ENCODE peak calls at places on chromosome 3, in four cellular contexts. One of them, this sample, is unnamed.

GRCh38 chr3:193960485-193961172 is 175.3 kb upstream of the HES1 start:
- DNase-seq in IMR-90: no peak
- DNase-seq in H1: no peak
- DNase-seq in mesendoderm: no peak
- DNase-seq in this sample: no peak

GRCh38 chr3:79039192-79039591 is 728.6 kb downstream of the ROBO1 start:
- DNase-seq in mesendoderm: no peak
- DNase-seq in IMR-90: peak
- DNase-seq in H1: no peak
- DNase-seq in this sample: no peak

GRCh38 chr3:166451997-166452396 is 614.8 kb upstream of the BCHE start:
- DNase-seq in mesendoderm: no peak
- DNase-seq in IMR-90: no peak
- DNase-seq in H1: no peak
- DNase-seq in this sample: no peak

GRCh38 chr3:22360977-22361376 is 610.0 kb upstream of the ZNF385D start:
- DNase-seq in H1: no peak
- DNase-seq in mesendoderm: no peak
- DNase-seq in IMR-90: no peak
- DNase-seq in this sample: no peak

GRCh38 chr3:114892880-114893279 is 254.2 kb downstream of the ZBTB20 start:
- DNase-seq in H1: no peak
- DNase-seq in mesendoderm: no peak
- DNase-seq in IMR-90: no peak
- DNase-seq in this sample: no peak

GRCh38 chr3:72247126-72247525 is 462.2 kb upstream of the PROK2 start:
- DNase-seq in H1: no peak
- DNase-seq in mesendoderm: no peak
- DNase-seq in IMR-90: no peak
- DNase-seq in this sample: no peak

GRCh38 chr3:49840371-49840770 is 16.0 kb downstream of the TRAIP start:
- DNase-seq in mesendoderm: no peak
- DNase-seq in H1: no peak
- DNase-seq in IMR-90: no peak
- DNase-seq in this sample: no peak

GRCh38 chr3:6827453-6827852 is 33.5 kb upstream of the GRM7 start:
- DNase-seq in H1: no peak
- DNase-seq in IMR-90: no peak
- DNase-seq in mesendoderm: no peak
- DNase-seq in this sample: no peak

GRCh38 chr3:182259579-182259978 is 533.7 kb upstream of the ATP11B start:
- DNase-seq in H1: no peak
- DNase-seq in IMR-90: no peak
- DNase-seq in mesendoderm: no peak
- DNase-seq in this sample: peak

GRCh38 chr3:69353492-69353891 is 32.4 kb downstream of the FRMD4B start:
- DNase-seq in H1: no peak
- DNase-seq in IMR-90: no peak
- DNase-seq in mesendoderm: no peak
- DNase-seq in this sample: no peak

GRCh38 chr3:16369247-16369646 is 104.2 kb downstream of the OXNAD1 start:
- DNase-seq in H1: no peak
- DNase-seq in mesendoderm: peak
- DNase-seq in IMR-90: no peak
- DNase-seq in this sample: no peak

GRCh38 chr3:67349551-67350174 is 304.7 kb downstream of the SUCLG2 start:
- DNase-seq in H1: no peak
- DNase-seq in mesendoderm: no peak
- DNase-seq in IMR-90: peak
- DNase-seq in this sample: no peak

GRCh38 chr3:62462097-62462789 is 88.9 kb upstream of the FEZF2 start:
- DNase-seq in H1: no peak
- DNase-seq in IMR-90: no peak
- DNase-seq in mesendoderm: no peak
- DNase-seq in this sample: no peak

GRCh38 chr3:2156244-2156847 is 57.7 kb downstream of the CNTN4 start:
- DNase-seq in H1: no peak
- DNase-seq in IMR-90: no peak
- DNase-seq in mesendoderm: peak
- DNase-seq in this sample: peak

GRCh38 chr3:62128028-62128427 is 245.3 kb downstream of the FEZF2 start:
- DNase-seq in H1: no peak
- DNase-seq in mesendoderm: no peak
- DNase-seq in IMR-90: no peak
- DNase-seq in this sample: no peak

GRCh38 chr3:30516238-30516637 is 90.2 kb upstream of the TGFBR2 start:
- DNase-seq in H1: no peak
- DNase-seq in IMR-90: peak
- DNase-seq in mesendoderm: no peak
- DNase-seq in this sample: no peak

GRCh38 chr3:115071122-115071521 is 76.0 kb downstream of the ZBTB20 start:
- DNase-seq in mesendoderm: no peak
- DNase-seq in H1: no peak
- DNase-seq in IMR-90: no peak
- DNase-seq in this sample: no peak

GRCh38 chr3:10555263-10555662 is 49.9 kb upstream of the ATP2B2 start:
- DNase-seq in H1: no peak
- DNase-seq in mesendoderm: peak
- DNase-seq in IMR-90: no peak
- DNase-seq in this sample: peak

GRCh38 chr3:108552267-108553159 is 36.7 kb downstream of the CIP2A start:
- DNase-seq in IMR-90: peak
- DNase-seq in mesendoderm: peak
- DNase-seq in H1: no peak
- DNase-seq in this sample: no peak

GRCh38 chr3:2301361-2301760 is 202.7 kb downstream of the CNTN4 start:
- DNase-seq in H1: no peak
- DNase-seq in IMR-90: no peak
- DNase-seq in mesendoderm: no peak
- DNase-seq in this sample: no peak

GRCh38 chr3:194986208-194987043 is 284.5 kb downstream of the XXYLT1 start:
- DNase-seq in H1: no peak
- DNase-seq in mesendoderm: no peak
- DNase-seq in IMR-90: no peak
- DNase-seq in this sample: no peak

GRCh38 chr3:124277516-124277890 is 285.6 kb upstream of the ROPN1 start:
- DNase-seq in mesendoderm: no peak
- DNase-seq in IMR-90: peak
- DNase-seq in H1: no peak
- DNase-seq in this sample: no peak

GRCh38 chr3:182327196-182327681 is 466.1 kb upstream of the ATP11B start:
- DNase-seq in IMR-90: no peak
- DNase-seq in H1: no peak
- DNase-seq in mesendoderm: no peak
- DNase-seq in this sample: peak

GRCh38 chr3:79521221-79521848 is 246.5 kb downstream of the ROBO1 start:
- DNase-seq in mesendoderm: peak
- DNase-seq in IMR-90: peak
- DNase-seq in H1: no peak
- DNase-seq in this sample: no peak

GRCh38 chr3:172982731-172983364 is 158.2 kb downstream of the SPATA16 start:
- DNase-seq in H1: no peak
- DNase-seq in IMR-90: no peak
- DNase-seq in mesendoderm: peak
- DNase-seq in this sample: no peak

GRCh38 chr3:141308588-141309218 is 59.6 kb upstream of the ZBTB38 start:
- DNase-seq in IMR-90: peak
- DNase-seq in mesendoderm: peak
- DNase-seq in H1: peak
- DNase-seq in this sample: peak

GRCh38 chr3:139388961-139389551 is 391 bp downstream of the COPB2 start:
- DNase-seq in mesendoderm: no peak
- DNase-seq in IMR-90: no peak
- DNase-seq in H1: no peak
- DNase-seq in this sample: no peak

GRCh38 chr3:69066121-69066520 is 14.0 kb upstream of the TMF1 start:
- DNase-seq in H1: no peak
- DNase-seq in mesendoderm: no peak
- DNase-seq in IMR-90: no peak
- DNase-seq in this sample: no peak

GRCh38 chr3:135125171-135125801 is 330.2 kb downstream of the EPHB1 start:
- DNase-seq in IMR-90: peak
- DNase-seq in mesendoderm: peak
- DNase-seq in H1: no peak
- DNase-seq in this sample: no peak

GRCh38 chr3:194296448-194296831 is 54.7 kb downstream of the CPN2 start:
- DNase-seq in IMR-90: peak
- DNase-seq in mesendoderm: peak
- DNase-seq in H1: no peak
- DNase-seq in this sample: peak

GRCh38 chr3:71680588-71680987 is 44.6 kb downstream of the EIF4E3 start:
- DNase-seq in IMR-90: peak
- DNase-seq in H1: no peak
- DNase-seq in mesendoderm: no peak
- DNase-seq in this sample: no peak

DNA sequence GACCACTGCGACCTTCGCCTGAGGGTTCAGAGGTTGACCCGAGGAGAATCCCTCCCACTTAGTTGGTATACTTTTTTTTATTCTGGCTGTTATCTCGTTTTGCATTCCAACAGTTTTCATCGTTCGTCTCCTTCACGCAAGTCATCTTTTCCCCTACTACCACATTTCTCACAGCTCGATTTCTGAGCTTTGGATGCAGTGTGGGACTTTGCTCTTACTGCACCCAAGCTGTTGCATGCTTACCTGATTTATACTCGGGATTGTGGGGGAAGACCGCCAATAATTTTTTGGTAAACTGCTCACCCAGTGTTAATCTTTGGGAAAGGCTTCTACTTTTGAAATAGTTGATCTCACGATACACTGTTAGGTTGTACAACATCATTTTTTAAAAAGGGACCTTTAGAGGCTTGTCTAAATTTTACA is 700 bp downstream of the TBC1D23 start:
- DNase-seq in H1: no peak
- DNase-seq in mesendoderm: no peak
- DNase-seq in IMR-90: no peak
- DNase-seq in this sample: no peak
- H3K56ac ChIP-seq in H1: peak
- H3K56ac ChIP-seq in mesendoderm: peak
- H3K56ac ChIP-seq in IMR-90: peak
- H3K56ac ChIP-seq in this sample: no peak

DNA sequence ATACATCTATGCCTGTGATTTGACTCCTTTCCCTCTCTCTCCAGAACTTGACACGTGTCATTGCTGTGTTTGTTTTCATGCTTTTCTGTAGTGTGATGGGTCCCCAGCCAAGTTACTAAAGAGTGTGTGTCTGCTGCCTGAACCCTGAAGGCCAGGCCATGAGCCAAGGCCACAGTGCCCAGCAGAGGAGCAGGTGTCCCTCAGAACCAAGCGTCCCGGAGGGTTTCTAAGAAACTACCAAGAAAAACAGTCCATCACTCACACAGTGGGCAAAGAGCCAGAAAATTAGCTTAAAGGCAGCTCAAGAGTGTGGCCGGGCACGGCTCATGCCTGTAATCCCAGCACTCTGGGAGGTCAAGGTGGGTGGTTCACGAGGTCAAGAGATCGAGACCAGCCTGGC is 35.2 kb downstream of the FBXO45 start:
- DNase-seq in mesendoderm: no peak
- DNase-seq in IMR-90: no peak
- DNase-seq in H1: no peak
- DNase-seq in this sample: no peak
- H3K56ac ChIP-seq in mesendoderm: no peak
- H3K56ac ChIP-seq in IMR-90: no peak
- H3K56ac ChIP-seq in H1: no peak
- H3K56ac ChIP-seq in this sample: no peak

GRCh38 chr3:176347424-176348146 is 849.7 kb downstream of the TBL1XR1 start:
- DNase-seq in mesendoderm: no peak
- DNase-seq in IMR-90: no peak
- DNase-seq in H1: no peak
- DNase-seq in this sample: no peak
- H3K56ac ChIP-seq in mesendoderm: no peak
- H3K56ac ChIP-seq in IMR-90: no peak
- H3K56ac ChIP-seq in H1: no peak
- H3K56ac ChIP-seq in this sample: no peak

DNA sequence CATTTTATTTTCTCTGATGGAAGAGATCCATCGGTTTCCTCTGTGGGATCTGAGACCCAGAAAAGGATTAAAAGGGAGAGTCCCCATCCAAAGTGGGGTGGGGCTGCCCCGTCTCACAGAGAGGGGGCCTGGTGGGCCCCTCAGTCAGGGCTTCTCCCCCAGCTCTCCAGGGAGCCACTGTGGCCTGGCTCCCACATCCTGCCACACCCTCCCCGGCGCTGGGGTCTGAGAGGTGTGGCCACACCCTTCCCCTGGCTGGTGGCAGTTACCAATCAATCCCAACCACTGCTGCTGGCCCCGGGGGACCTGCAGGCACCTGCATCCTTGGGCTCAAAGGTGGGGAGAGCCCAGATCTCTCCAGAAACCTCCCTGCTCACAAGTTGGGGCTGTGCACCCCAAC is 161.8 kb upstream of the IQSEC1 start:
- DNase-seq in H1: no peak
- DNase-seq in IMR-90: no peak
- DNase-seq in mesendoderm: no peak
- DNase-seq in this sample: no peak
- H3K56ac ChIP-seq in H1: no peak
- H3K56ac ChIP-seq in IMR-90: no peak
- H3K56ac ChIP-seq in mesendoderm: no peak
- H3K56ac ChIP-seq in this sample: no peak

DNA sequence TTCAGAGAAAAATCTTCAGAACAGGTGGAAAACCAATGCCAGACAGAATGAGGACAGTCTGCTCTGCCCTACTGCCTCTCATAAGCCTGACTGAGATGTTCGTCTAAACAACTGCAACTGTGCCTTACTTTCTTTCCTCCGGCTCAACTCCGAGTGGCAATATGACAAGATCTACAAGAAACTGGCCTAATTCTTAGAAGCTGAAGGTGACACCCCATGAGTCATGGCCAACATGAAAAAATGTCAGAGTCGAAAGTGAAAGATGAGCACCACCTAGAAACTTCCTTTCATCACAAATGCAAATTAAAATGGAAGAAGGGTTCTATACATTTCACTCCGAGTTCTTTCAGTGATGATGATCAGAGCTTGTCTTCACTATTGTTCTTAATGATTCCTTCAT is 12.9 kb downstream of the PCYT1A start:
- DNase-seq in H1: no peak
- DNase-seq in mesendoderm: no peak
- DNase-seq in IMR-90: peak
- DNase-seq in this sample: no peak
- H3K56ac ChIP-seq in H1: no peak
- H3K56ac ChIP-seq in mesendoderm: no peak
- H3K56ac ChIP-seq in IMR-90: no peak
- H3K56ac ChIP-seq in this sample: no peak

GRCh38 chr3:155771126-155771525 is 26.3 kb upstream of the PLCH1 start:
- DNase-seq in H1: no peak
- DNase-seq in mesendoderm: peak
- DNase-seq in IMR-90: no peak
- DNase-seq in this sample: no peak
- H3K56ac ChIP-seq in H1: no peak
- H3K56ac ChIP-seq in mesendoderm: no peak
- H3K56ac ChIP-seq in IMR-90: no peak
- H3K56ac ChIP-seq in this sample: no peak

This sample was measured in H9.